ENCODE peak calls at places on chromosomes 1 and 21, in seven cellular contexts. One of them, this sample, is unnamed.

GRCh38 chr1:25253911-25254310 is 6.7 kb upstream of the RSRP1 start:
- DNase-seq in heart right ventricle: no peak
- DNase-seq in mesothelial cell of epicardium: no peak
- DNase-seq in adrenal gland: no peak
- DNase-seq in OCI-LY7: no peak
- DNase-seq in endothelial cell: no peak
- DNase-seq in astrocyte of the spinal cord: no peak
- DNase-seq in this sample: no peak

GRCh38 chr1:168688679-168689657 is 40.0 kb downstream of the DPT start:
- DNase-seq in astrocyte of the spinal cord: no peak
- DNase-seq in mesothelial cell of epicardium: no peak
- DNase-seq in OCI-LY7: no peak
- DNase-seq in heart right ventricle: no peak
- DNase-seq in adrenal gland: no peak
- DNase-seq in endothelial cell: no peak
- DNase-seq in this sample: no peak

GRCh38 chr1:2132222-2133038 is 62.1 kb downstream of the FAAP20 start:
- DNase-seq in endothelial cell: peak; percentile 46
- DNase-seq in mesothelial cell of epicardium: no peak
- DNase-seq in adrenal gland: peak; percentile 72
- DNase-seq in astrocyte of the spinal cord: peak; percentile 71
- DNase-seq in OCI-LY7: no peak
- DNase-seq in heart right ventricle: peak; percentile 57
- DNase-seq in this sample: no peak

GRCh38 chr1:12384836-12385456 is 155.1 kb downstream of the VPS13D start:
- DNase-seq in mesothelial cell of epicardium: no peak
- DNase-seq in endothelial cell: no peak
- DNase-seq in OCI-LY7: no peak
- DNase-seq in heart right ventricle: no peak
- DNase-seq in astrocyte of the spinal cord: no peak
- DNase-seq in adrenal gland: no peak
- DNase-seq in this sample: no peak

GRCh38 chr1:43558346-43558841 is 27.7 kb downstream of the PTPRF start:
- DNase-seq in heart right ventricle: no peak
- DNase-seq in endothelial cell: peak; percentile 23
- DNase-seq in adrenal gland: peak; percentile 64
- DNase-seq in mesothelial cell of epicardium: peak; percentile 39
- DNase-seq in astrocyte of the spinal cord: peak; percentile 57
- DNase-seq in OCI-LY7: no peak
- DNase-seq in this sample: no peak

GRCh38 chr21:46113497-46114176 is 15.7 kb downstream of the COL6A2 start:
- DNase-seq in adrenal gland: peak; percentile 41
- DNase-seq in OCI-LY7: no peak
- DNase-seq in mesothelial cell of epicardium: peak; percentile 15
- DNase-seq in endothelial cell: no peak
- DNase-seq in astrocyte of the spinal cord: no peak
- DNase-seq in heart right ventricle: peak; percentile 2
- DNase-seq in this sample: no peak

GRCh38 chr1:234675561-234675960 is 65.6 kb upstream of the IRF2BP2 start:
- DNase-seq in astrocyte of the spinal cord: no peak
- DNase-seq in OCI-LY7: no peak
- DNase-seq in endothelial cell: no peak
- DNase-seq in mesothelial cell of epicardium: no peak
- DNase-seq in heart right ventricle: no peak
- DNase-seq in adrenal gland: no peak
- DNase-seq in this sample: no peak

GRCh38 chr1:100308777-100309176 is 42.8 kb downstream of the RTCA start:
- DNase-seq in heart right ventricle: no peak
- DNase-seq in endothelial cell: no peak
- DNase-seq in OCI-LY7: no peak
- DNase-seq in adrenal gland: no peak
- DNase-seq in astrocyte of the spinal cord: peak; percentile 23
- DNase-seq in mesothelial cell of epicardium: no peak
- DNase-seq in this sample: no peak

GRCh38 chr1:55741516-55741915 is 526.4 kb upstream of the USP24 start:
- DNase-seq in OCI-LY7: no peak
- DNase-seq in adrenal gland: no peak
- DNase-seq in endothelial cell: no peak
- DNase-seq in heart right ventricle: no peak
- DNase-seq in astrocyte of the spinal cord: no peak
- DNase-seq in mesothelial cell of epicardium: no peak
- DNase-seq in this sample: no peak

GRCh38 chr1:175415133-175415712 is 222.6 kb upstream of the KIAA0040 start:
- DNase-seq in mesothelial cell of epicardium: no peak
- DNase-seq in astrocyte of the spinal cord: no peak
- DNase-seq in endothelial cell: no peak
- DNase-seq in adrenal gland: no peak
- DNase-seq in OCI-LY7: no peak
- DNase-seq in heart right ventricle: no peak
- DNase-seq in this sample: no peak
- TF ChIP-seq CTCF in mesothelial cell of epicardium: no peak
- TF ChIP-seq CTCF in astrocyte of the spinal cord: no peak
- TF ChIP-seq CTCF in endothelial cell: no peak
- TF ChIP-seq CTCF in adrenal gland: no peak
- TF ChIP-seq CTCF in OCI-LY7: no peak
- TF ChIP-seq CTCF in heart right ventricle: no peak
- TF ChIP-seq CTCF in this sample: no peak

DNA sequence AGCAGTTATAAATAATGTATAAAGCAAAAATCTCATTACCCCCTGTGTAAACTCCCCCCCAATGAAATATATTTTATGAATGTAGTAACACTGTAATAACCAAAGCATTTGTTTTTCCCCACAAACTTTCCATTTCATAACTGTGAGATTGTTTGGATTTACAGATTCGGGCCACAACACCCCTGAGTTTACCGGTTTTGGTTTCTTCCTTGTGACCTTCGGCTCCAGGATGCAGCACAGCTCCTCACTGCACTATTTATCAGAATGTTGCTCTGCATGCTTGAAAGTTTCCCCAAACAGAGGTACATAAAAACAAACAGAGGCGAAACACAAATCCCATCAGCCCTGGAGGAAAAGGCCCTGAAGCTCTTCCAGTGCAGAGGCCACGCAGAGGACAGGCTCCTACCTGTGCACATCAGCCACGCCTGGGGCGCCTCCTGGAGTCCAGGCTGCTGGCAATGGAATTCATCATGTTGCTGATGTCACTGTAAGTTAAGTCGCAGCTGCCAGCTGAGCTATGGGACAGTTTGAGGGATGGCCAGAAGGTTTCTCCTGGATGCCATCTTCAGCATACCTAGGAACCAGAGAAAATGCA is 122.0 kb downstream of the LMO4 start:
- DNase-seq in adrenal gland: no peak
- DNase-seq in mesothelial cell of epicardium: no peak
- DNase-seq in heart right ventricle: no peak
- DNase-seq in endothelial cell: no peak
- DNase-seq in astrocyte of the spinal cord: no peak
- DNase-seq in OCI-LY7: peak; percentile 31
- DNase-seq in this sample: no peak
- TF ChIP-seq CTCF in adrenal gland: no peak
- TF ChIP-seq CTCF in mesothelial cell of epicardium: no peak
- TF ChIP-seq CTCF in heart right ventricle: no peak
- TF ChIP-seq CTCF in endothelial cell: no peak
- TF ChIP-seq CTCF in astrocyte of the spinal cord: no peak
- TF ChIP-seq CTCF in OCI-LY7: peak; percentile 49
- TF ChIP-seq CTCF in this sample: peak; percentile 19

GRCh38 chr1:164675342-164675904 is 116.4 kb downstream of the PBX1 start:
- DNase-seq in mesothelial cell of epicardium: no peak
- DNase-seq in heart right ventricle: no peak
- DNase-seq in astrocyte of the spinal cord: no peak
- DNase-seq in OCI-LY7: no peak
- DNase-seq in endothelial cell: no peak
- DNase-seq in adrenal gland: no peak
- DNase-seq in this sample: no peak

GRCh38 chr1:164670026-164670425 is 111.0 kb downstream of the PBX1 start:
- DNase-seq in endothelial cell: no peak
- DNase-seq in mesothelial cell of epicardium: no peak
- DNase-seq in heart right ventricle: no peak
- DNase-seq in astrocyte of the spinal cord: no peak
- DNase-seq in OCI-LY7: no peak
- DNase-seq in adrenal gland: no peak
- DNase-seq in this sample: no peak

GRCh38 chr1:164671597-164672327 is 112.8 kb downstream of the PBX1 start:
- DNase-seq in OCI-LY7: no peak
- DNase-seq in heart right ventricle: no peak
- DNase-seq in mesothelial cell of epicardium: no peak
- DNase-seq in astrocyte of the spinal cord: no peak
- DNase-seq in endothelial cell: no peak
- DNase-seq in adrenal gland: no peak
- DNase-seq in this sample: no peak

GRCh38 chr1:164672610-164673009 is 113.6 kb downstream of the PBX1 start:
- DNase-seq in mesothelial cell of epicardium: no peak
- DNase-seq in astrocyte of the spinal cord: no peak
- DNase-seq in heart right ventricle: no peak
- DNase-seq in OCI-LY7: no peak
- DNase-seq in adrenal gland: no peak
- DNase-seq in endothelial cell: no peak
- DNase-seq in this sample: no peak

DNA sequence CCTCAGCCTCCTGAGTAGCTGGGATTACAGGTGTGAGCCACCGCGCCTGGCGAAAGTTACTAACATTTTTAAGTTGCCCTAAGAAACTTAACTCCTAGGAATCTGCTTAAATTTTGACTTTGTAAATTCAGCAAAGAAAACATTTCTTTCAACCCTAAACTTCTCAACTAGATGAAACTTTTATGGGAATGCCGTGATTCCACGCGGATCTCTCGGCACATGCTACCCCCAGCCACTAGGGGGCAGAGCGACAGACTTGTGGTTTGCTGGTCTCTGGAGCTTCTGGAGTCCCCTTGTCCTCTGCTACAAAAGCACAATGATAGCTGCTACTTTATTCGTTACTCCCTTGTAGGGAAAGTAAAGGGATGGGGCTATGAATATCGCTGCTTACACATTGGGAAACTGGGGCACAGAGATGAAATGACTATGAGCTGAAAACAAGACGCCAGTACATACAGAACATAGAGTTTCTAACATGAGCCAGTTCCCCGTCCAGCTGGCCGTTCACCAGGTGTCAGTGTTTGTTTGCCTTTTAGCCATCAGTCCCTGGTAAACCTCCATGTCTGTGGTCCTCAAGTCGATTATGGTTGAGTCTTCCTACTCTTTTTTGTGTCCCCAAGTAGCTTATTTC is 114.7 kb downstream of the PBX1 start:
- DNase-seq in mesothelial cell of epicardium: no peak
- DNase-seq in astrocyte of the spinal cord: no peak
- DNase-seq in OCI-LY7: peak; percentile 4
- DNase-seq in adrenal gland: no peak
- DNase-seq in heart right ventricle: no peak
- DNase-seq in endothelial cell: peak; percentile 70
- DNase-seq in this sample: no peak
- TF ChIP-seq CTCF in mesothelial cell of epicardium: peak; percentile 69
- TF ChIP-seq CTCF in astrocyte of the spinal cord: peak; percentile 64
- TF ChIP-seq CTCF in OCI-LY7: peak; percentile 78
- TF ChIP-seq CTCF in adrenal gland: peak; percentile 29
- TF ChIP-seq CTCF in heart right ventricle: peak; percentile 36
- TF ChIP-seq CTCF in endothelial cell: peak; percentile 95
- TF ChIP-seq CTCF in this sample: peak; percentile 15

GRCh38 chr1:222136869-222137268 is 395.0 kb upstream of the DUSP10 start:
- DNase-seq in endothelial cell: no peak
- DNase-seq in mesothelial cell of epicardium: no peak
- DNase-seq in astrocyte of the spinal cord: no peak
- DNase-seq in adrenal gland: no peak
- DNase-seq in OCI-LY7: no peak
- DNase-seq in heart right ventricle: no peak
- DNase-seq in this sample: no peak
- TF ChIP-seq CTCF in endothelial cell: no peak
- TF ChIP-seq CTCF in mesothelial cell of epicardium: no peak
- TF ChIP-seq CTCF in astrocyte of the spinal cord: no peak
- TF ChIP-seq CTCF in adrenal gland: no peak
- TF ChIP-seq CTCF in OCI-LY7: no peak
- TF ChIP-seq CTCF in heart right ventricle: no peak
- TF ChIP-seq CTCF in this sample: no peak

DNA sequence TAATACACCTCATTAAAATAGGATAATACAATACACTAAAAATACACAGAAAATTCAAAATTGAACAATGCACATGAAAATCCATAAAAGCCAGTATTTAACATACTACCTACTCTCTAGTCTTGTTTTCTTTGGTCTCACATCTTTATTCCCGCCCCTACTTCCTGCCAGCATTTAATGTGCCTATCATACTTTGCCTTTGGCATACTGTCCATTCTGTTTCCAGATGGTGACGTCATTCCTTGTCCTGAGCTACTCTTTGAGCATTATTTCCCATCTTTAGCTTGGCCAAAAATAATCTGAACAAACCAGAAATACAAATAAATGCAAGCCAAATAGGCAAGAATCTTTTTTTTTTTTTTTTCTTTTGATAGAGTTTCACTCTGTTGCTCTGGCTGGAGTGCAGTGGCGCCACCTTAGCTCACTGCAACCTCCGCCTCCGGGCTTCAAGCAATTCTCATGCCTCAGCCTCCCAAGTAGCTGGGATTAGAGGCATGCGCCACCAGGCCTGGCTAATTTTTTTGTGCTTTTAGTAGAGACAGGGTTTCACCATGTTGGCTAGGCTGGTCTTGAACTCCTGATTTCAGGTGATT is 4.4 kb downstream of the HFM1 start:
- DNase-seq in mesothelial cell of epicardium: no peak
- DNase-seq in endothelial cell: no peak
- DNase-seq in astrocyte of the spinal cord: no peak
- DNase-seq in OCI-LY7: no peak
- DNase-seq in adrenal gland: no peak
- DNase-seq in heart right ventricle: peak; percentile 34
- DNase-seq in this sample: no peak
- TF ChIP-seq CTCF in mesothelial cell of epicardium: no peak
- TF ChIP-seq CTCF in endothelial cell: no peak
- TF ChIP-seq CTCF in astrocyte of the spinal cord: no peak
- TF ChIP-seq CTCF in OCI-LY7: no peak
- TF ChIP-seq CTCF in adrenal gland: no peak
- TF ChIP-seq CTCF in heart right ventricle: no peak
- TF ChIP-seq CTCF in this sample: no peak

DNA sequence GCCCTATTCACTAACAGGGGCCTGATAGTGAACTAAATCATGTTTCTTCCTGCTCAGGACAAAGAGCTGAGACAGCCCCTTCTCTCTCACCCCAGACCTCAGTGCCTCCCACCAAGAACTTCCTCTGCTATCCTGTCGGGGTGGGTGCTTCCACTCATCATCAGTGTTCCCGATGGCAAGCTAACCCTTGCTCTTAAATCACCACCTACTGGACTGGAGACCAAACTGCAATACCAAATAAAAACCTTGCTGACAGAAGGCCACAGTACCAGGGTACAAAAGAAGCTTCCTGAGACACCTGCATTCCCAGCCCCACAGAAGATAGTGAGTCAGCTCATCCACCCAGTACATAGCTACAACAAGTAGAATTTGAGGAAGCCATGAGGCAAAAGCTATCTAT is 799.5 kb downstream of the LTN1 start:
- DNase-seq in astrocyte of the spinal cord: no peak
- DNase-seq in adrenal gland: no peak
- DNase-seq in mesothelial cell of epicardium: no peak
- DNase-seq in OCI-LY7: peak; percentile 2
- DNase-seq in heart right ventricle: no peak
- DNase-seq in endothelial cell: no peak
- DNase-seq in this sample: no peak
- TF ChIP-seq CTCF in astrocyte of the spinal cord: no peak
- TF ChIP-seq CTCF in adrenal gland: no peak
- TF ChIP-seq CTCF in mesothelial cell of epicardium: no peak
- TF ChIP-seq CTCF in OCI-LY7: peak; percentile 34
- TF ChIP-seq CTCF in heart right ventricle: no peak
- TF ChIP-seq CTCF in endothelial cell: no peak
- TF ChIP-seq CTCF in this sample: no peak

This sample was measured in GM20000.